ENCODE peak calls at places on chromosomes 5 and 9, in four cellular contexts. One of them, this sample, is unnamed.

GRCh38 chr9:6214903-6215302 is 704 bp upstream of the IL33 start:
- DNase-seq in H1: no peak
- DNase-seq in IMR-90: peak; percentile 36
- DNase-seq in H9: no peak
- DNase-seq in this sample: no peak

GRCh38 chr9:80231847-80232246 is 660.1 kb downstream of the TLE4 start:
- DNase-seq in H9: no peak
- DNase-seq in H1: no peak
- DNase-seq in IMR-90: no peak
- DNase-seq in this sample: no peak

GRCh38 chr9:127968717-127969383 is 11.9 kb downstream of the EEIG1 start:
- DNase-seq in IMR-90: peak; percentile 94
- DNase-seq in H1: no peak
- DNase-seq in H9: no peak
- DNase-seq in this sample: peak; percentile 35

GRCh38 chr9:6905850-6906375 is 148.1 kb downstream of the KDM4C start:
- DNase-seq in H1: no peak
- DNase-seq in IMR-90: no peak
- DNase-seq in H9: no peak
- DNase-seq in this sample: no peak

GRCh38 chr5:55176176-55176818 is 3.3 kb upstream of the CDC20B start:
- DNase-seq in IMR-90: no peak
- DNase-seq in H9: peak; percentile 87
- DNase-seq in H1: no peak
- DNase-seq in this sample: peak; percentile 85

GRCh38 chr5:2125901-2126265 is 243.2 kb upstream of the IRX4 start:
- DNase-seq in IMR-90: no peak
- DNase-seq in H9: no peak
- DNase-seq in H1: no peak
- DNase-seq in this sample: no peak

GRCh38 chr9:71567890-71568289 is 200.4 kb downstream of the CEMIP2 start:
- DNase-seq in H1: no peak
- DNase-seq in IMR-90: no peak
- DNase-seq in H9: no peak
- DNase-seq in this sample: no peak

GRCh38 chr5:6508931-6509330 is 60.3 kb downstream of the UBE2QL1 start:
- DNase-seq in H9: no peak
- DNase-seq in IMR-90: no peak
- DNase-seq in H1: no peak
- DNase-seq in this sample: no peak

GRCh38 chr5:160479926-160480325 is 58.3 kb downstream of the PTTG1 start:
- DNase-seq in H1: no peak
- DNase-seq in H9: no peak
- DNase-seq in IMR-90: peak; percentile 84
- DNase-seq in this sample: no peak

GRCh38 chr9:12813960-12814876 is 39.4 kb downstream of the LURAP1L start:
- DNase-seq in H9: no peak
- DNase-seq in IMR-90: peak; percentile 100
- DNase-seq in H1: no peak
- DNase-seq in this sample: peak; percentile 15

GRCh38 chr5:96880402-96881164 is 4.3 kb downstream of the ERAP2 start:
- DNase-seq in H9: no peak
- DNase-seq in IMR-90: peak; percentile 87
- DNase-seq in H1: no peak
- DNase-seq in this sample: no peak

GRCh38 chr5:179819296-179820126 is 1.2 kb upstream of the SQSTM1 start:
- DNase-seq in H9: peak; percentile 90
- DNase-seq in H1: no peak
- DNase-seq in IMR-90: peak; percentile 77
- DNase-seq in this sample: peak; percentile 94

GRCh38 chr5:120017523-120017922 is 388.2 kb downstream of the FAM170A start:
- DNase-seq in IMR-90: peak; percentile 32
- DNase-seq in H9: no peak
- DNase-seq in H1: no peak
- DNase-seq in this sample: no peak

GRCh38 chr9:78371981-78372380 is 75.1 kb downstream of the PSAT1 start:
- DNase-seq in H9: no peak
- DNase-seq in IMR-90: no peak
- DNase-seq in H1: no peak
- DNase-seq in this sample: no peak

GRCh38 chr5:153831976-153832375 is 206.7 kb downstream of the FAM114A2 start:
- DNase-seq in IMR-90: peak; percentile 49
- DNase-seq in H9: no peak
- DNase-seq in H1: no peak
- DNase-seq in this sample: peak; percentile 86

GRCh38 chr9:121743441-121744001 is 92.1 kb downstream of the DAB2IP start:
- DNase-seq in IMR-90: peak; percentile 89
- DNase-seq in H9: peak; percentile 80
- DNase-seq in H1: no peak
- DNase-seq in this sample: peak; percentile 87

GRCh38 chr5:27598576-27598975 is 560.2 kb upstream of the CDH9 start:
- DNase-seq in H9: no peak
- DNase-seq in H1: no peak
- DNase-seq in IMR-90: no peak
- DNase-seq in this sample: peak; percentile 17

GRCh38 chr9:127194881-127195713 is 69.5 kb upstream of the GARNL3 start:
- DNase-seq in IMR-90: peak; percentile 37
- DNase-seq in H1: no peak
- DNase-seq in H9: peak; percentile 63
- DNase-seq in this sample: peak; percentile 69

GRCh38 chr5:44833249-44833648 is 24.5 kb downstream of the MRPS30 start:
- DNase-seq in H1: no peak
- DNase-seq in IMR-90: no peak
- DNase-seq in H9: no peak
- DNase-seq in this sample: no peak

GRCh38 chr5:145903862-145904261 is 31.0 kb upstream of the GRXCR2 start:
- DNase-seq in H9: no peak
- DNase-seq in IMR-90: peak; percentile 63
- DNase-seq in H1: no peak
- DNase-seq in this sample: no peak

GRCh38 chr5:113233606-113234005 is 201.2 kb downstream of the TSSK1B start:
- DNase-seq in H1: no peak
- DNase-seq in H9: no peak
- DNase-seq in IMR-90: peak; percentile 71
- DNase-seq in this sample: no peak

GRCh38 chr9:89603629-89604462 is 966 bp upstream of the GADD45G start:
- DNase-seq in IMR-90: peak; percentile 11
- DNase-seq in H1: peak; percentile 86
- DNase-seq in H9: peak; percentile 91
- DNase-seq in this sample: peak; percentile 92

DNA sequence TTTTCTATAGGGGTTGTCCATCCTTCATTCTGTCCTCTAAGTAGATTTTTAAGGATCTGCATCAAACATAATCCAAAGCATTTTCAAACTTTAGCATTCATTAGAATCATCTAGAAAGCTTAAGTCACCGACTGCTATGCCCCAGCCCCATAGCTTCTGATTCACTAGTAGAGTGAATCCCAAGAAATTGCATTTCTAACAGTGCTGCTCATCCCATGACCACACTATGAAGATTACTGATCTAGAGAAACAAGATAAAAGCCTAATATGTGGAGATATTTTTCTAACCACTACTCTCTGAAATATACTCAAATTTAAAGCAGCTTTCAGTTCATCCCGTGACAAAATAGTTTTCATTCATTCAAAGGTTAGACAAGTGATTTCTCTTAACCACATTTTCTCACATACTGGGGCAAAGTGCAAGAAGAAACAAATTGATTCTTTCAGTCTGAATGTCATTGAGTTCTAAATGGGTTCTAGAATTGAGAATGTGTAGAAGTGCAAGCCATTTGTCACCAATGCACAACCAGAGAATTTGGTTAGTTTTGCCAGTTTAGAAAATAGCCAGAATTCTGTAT is 286.9 kb upstream of the CD180 start:
- DNase-seq in H1: no peak
- DNase-seq in IMR-90: no peak
- DNase-seq in H9: no peak
- DNase-seq in this sample: no peak
- H2AK5ac ChIP-seq in H1: no peak overlapping the region
- H2AK5ac ChIP-seq in IMR-90: no peak overlapping the region
- H2AK5ac ChIP-seq in H9: no peak overlapping the region
- H2AK5ac ChIP-seq in this sample: no peak overlapping the region

DNA sequence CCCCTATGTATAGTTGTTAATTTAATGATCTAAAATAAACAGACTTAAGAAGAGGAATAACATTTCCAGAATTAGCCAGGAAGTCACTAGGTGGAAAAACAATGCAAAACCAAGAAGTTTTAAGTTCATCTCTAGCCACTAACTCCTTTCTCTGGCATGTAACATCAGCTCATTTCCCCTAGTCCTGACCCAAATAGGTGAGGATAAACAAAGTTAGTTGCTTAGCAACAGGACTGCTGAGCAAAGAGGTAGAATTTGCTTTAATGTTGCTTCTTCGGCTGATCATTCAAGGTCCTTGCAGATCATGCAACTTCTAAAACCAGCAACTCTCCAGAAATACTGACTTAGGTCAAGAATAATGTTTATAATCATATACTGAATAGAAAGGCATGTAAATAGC is 675.8 kb downstream of the CETN3 start:
- DNase-seq in IMR-90: no peak
- DNase-seq in H1: no peak
- DNase-seq in H9: no peak
- DNase-seq in this sample: peak; percentile 93
- H3K56ac ChIP-seq in IMR-90: no peak overlapping the region
- H3K56ac ChIP-seq in H1: no peak overlapping the region
- H3K56ac ChIP-seq in H9: no peak overlapping the region
- H3K56ac ChIP-seq in this sample: no peak overlapping the region

GRCh38 chr5:141319202-141319601 is 1.4 kb downstream of the TAF7 start:
- DNase-seq in IMR-90: no peak
- DNase-seq in H9: no peak
- DNase-seq in H1: no peak
- DNase-seq in this sample: peak; percentile 54

GRCh38 chr5:141319699-141320098 is 885 bp downstream of the TAF7 start:
- DNase-seq in H1: no peak
- DNase-seq in IMR-90: no peak
- DNase-seq in H9: no peak
- DNase-seq in this sample: peak; percentile 3

GRCh38 chr5:141326088-141326854 is 4.0 kb upstream of the PCDHGA1 start:
- DNase-seq in H1: no peak
- DNase-seq in H9: peak; percentile 82
- DNase-seq in IMR-90: peak; percentile 82
- DNase-seq in this sample: peak; percentile 88

GRCh38 chr5:141322261-141322660 is 1.7 kb upstream of the TAF7 start:
- DNase-seq in H1: no peak
- DNase-seq in IMR-90: no peak
- DNase-seq in H9: no peak
- DNase-seq in this sample: no peak

GRCh38 chr5:141320225-141321169 is at the start of gene TAF7:
- DNase-seq in H9: peak; percentile 92
- DNase-seq in IMR-90: peak; percentile 92
- DNase-seq in H1: peak; percentile 77
- DNase-seq in this sample: peak; percentile 97
- H2BK120ac ChIP-seq in H9: no peak within 1 kb of the TSS
- H2BK120ac ChIP-seq in IMR-90: peak within 1 kb of the TSS; percentile 40
- H2BK120ac ChIP-seq in H1: peak within 1 kb of the TSS; percentile 78
- H2BK120ac ChIP-seq in this sample: no peak within 1 kb of the TSS

GRCh38 chr5:15933481-15934207 is 245.9 kb downstream of the MARCHF11 start:
- DNase-seq in IMR-90: no peak
- DNase-seq in H9: no peak
- DNase-seq in H1: no peak
- DNase-seq in this sample: peak; percentile 45

GRCh38 chr5:15932066-15932465 is 247.5 kb downstream of the MARCHF11 start:
- DNase-seq in IMR-90: no peak
- DNase-seq in H9: no peak
- DNase-seq in H1: no peak
- DNase-seq in this sample: no peak

GRCh38 chr5:15926586-15926985 is 253.0 kb downstream of the MARCHF11 start:
- DNase-seq in H1: no peak
- DNase-seq in H9: no peak
- DNase-seq in IMR-90: peak; percentile 79
- DNase-seq in this sample: no peak

GRCh38 chr5:15929616-15930303 is 249.8 kb downstream of the MARCHF11 start:
- DNase-seq in IMR-90: peak; percentile 90
- DNase-seq in H1: no peak
- DNase-seq in H9: no peak
- DNase-seq in this sample: peak; percentile 55

DNA sequence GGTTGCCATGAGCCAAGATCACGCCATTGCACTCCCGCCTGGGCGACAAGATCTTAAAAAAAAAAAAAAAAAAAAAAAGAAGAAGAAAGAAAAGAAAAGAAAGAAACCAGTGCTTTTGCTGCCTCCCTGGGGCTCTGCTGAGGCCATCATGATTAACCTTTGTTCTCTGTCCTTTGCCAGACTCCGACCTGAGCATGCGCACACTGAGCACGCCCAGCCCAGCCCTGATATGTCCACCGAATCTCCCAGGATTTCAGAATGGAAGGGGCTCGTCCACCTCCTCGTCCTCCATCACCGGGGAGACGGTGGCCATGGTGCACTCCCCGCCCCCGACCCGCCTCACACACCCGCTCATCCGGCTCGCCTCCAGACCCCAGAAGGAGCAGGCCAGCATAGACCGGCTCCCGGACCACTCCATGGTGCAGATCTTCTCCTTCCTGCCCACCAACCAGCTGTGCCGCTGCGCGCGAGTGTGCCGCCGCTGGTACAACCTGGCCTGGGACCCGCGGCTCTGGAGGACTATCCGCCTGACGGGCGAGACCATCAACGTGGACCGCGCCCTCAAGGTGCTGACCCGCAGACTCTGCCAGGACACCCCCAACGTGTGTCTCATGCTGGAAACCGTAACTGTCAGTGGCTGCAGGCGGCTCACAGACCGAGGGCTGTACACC is 251.7 kb downstream of the MARCHF11 start:
- DNase-seq in H1: no peak
- DNase-seq in H9: no peak
- DNase-seq in IMR-90: no peak
- DNase-seq in this sample: no peak
- H2AK5ac ChIP-seq in H1: no peak overlapping the region
- H2AK5ac ChIP-seq in H9: no peak overlapping the region
- H2AK5ac ChIP-seq in IMR-90: no peak overlapping the region
- H2AK5ac ChIP-seq in this sample: no peak overlapping the region

DNA sequence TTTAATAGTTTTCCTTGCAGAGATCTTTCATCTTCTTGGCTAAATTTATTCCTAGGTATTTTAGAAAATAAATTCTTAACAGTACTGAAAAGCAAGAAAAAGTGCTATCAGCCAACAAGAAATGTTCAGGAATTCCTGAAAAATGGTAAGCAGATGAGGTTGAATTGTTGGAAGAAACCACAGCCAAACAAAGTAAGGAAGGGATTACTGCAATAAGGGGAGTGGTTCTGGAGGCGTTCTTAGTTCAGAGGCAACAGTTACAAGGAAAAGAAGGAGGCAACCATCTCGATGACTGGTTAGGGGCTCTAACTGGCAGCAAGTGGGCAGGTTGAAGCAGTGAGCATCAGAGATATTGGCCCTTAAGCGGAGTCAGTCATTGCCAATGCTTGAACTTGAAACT is 12.8 kb upstream of the OR13J1 start:
- DNase-seq in IMR-90: peak; percentile 21
- DNase-seq in H9: no peak
- DNase-seq in H1: no peak
- DNase-seq in this sample: no peak
- H3K56ac ChIP-seq in IMR-90: no peak overlapping the region
- H3K56ac ChIP-seq in H9: no peak overlapping the region
- H3K56ac ChIP-seq in H1: no peak overlapping the region
- H3K56ac ChIP-seq in this sample: no peak overlapping the region

GRCh38 chr5:149448831-149449714 is 70.0 kb upstream of the IL17B start:
- DNase-seq in IMR-90: no peak
- DNase-seq in H9: no peak
- DNase-seq in H1: no peak
- DNase-seq in this sample: peak; percentile 75
- H2BK120ac ChIP-seq in IMR-90: peak overlapping the region; percentile 98
- H2BK120ac ChIP-seq in H9: no peak overlapping the region
- H2BK120ac ChIP-seq in H1: no peak overlapping the region
- H2BK120ac ChIP-seq in this sample: no peak overlapping the region

GRCh38 chr9:134403292-134403681 is 77.0 kb downstream of the RXRA start:
- DNase-seq in IMR-90: no peak
- DNase-seq in H1: no peak
- DNase-seq in H9: no peak
- DNase-seq in this sample: no peak
- H2AK5ac ChIP-seq in IMR-90: peak overlapping the region; percentile 64
- H2AK5ac ChIP-seq in H1: no peak overlapping the region
- H2AK5ac ChIP-seq in H9: no peak overlapping the region
- H2AK5ac ChIP-seq in this sample: no peak overlapping the region